ENCODE peak calls at places on chromosome 2, in four cellular contexts. C, Y, Q and N are unnamed samples.

GRCh38 chr2:20966061-20966460 is 77.8 kb downstream of the APOB start:
- DNase-seq in C (no peak), Y (no peak), Q (no peak), N (no peak)

GRCh38 chr2:21039080-21039556 is 4.8 kb downstream of the APOB start:
- DNase-seq in C (no peak), Y (no peak), Q (no peak), N (no peak)

GRCh38 chr2:154449951-154450658 is 248.4 kb upstream of the KCNJ3 start:
- DNase-seq in C (no peak), Y (no peak), Q (no peak), N (no peak)

GRCh38 chr2:45892236-45892701 is 240.8 kb downstream of the PRKCE start:
- DNase-seq in C (no peak), Y (no peak), Q (no peak), N (no peak)

GRCh38 chr2:240711296-240711695 is 19.6 kb downstream of the AQP12A start:
- DNase-seq in C (no peak), Y (no peak), Q (no peak), N (no peak)

GRCh38 chr2:98731709-98732349 is 897 bp upstream of the MGAT4A start:
- DNase-seq in C (no peak), Y (no peak), Q (no peak), N (no peak)

GRCh38 chr2:232480201-232481190 is 7.1 kb downstream of the ECEL1 start:
- DNase-seq in C (no peak), Y (no peak), Q (no peak), N (no peak)

GRCh38 chr2:161913865-161914264 is 160.2 kb downstream of the DPP4 start:
- DNase-seq in C (no peak), Y (no peak), Q (no peak), N (no peak)

GRCh38 chr2:3563521-3563976 is 5.4 kb upstream of the RNASEH1 start:
- DNase-seq in C (no peak), Y (no peak), Q (no peak), N (no peak)

GRCh38 chr2:112075490-112076260 is 20.6 kb downstream of the TMEM87B start:
- DNase-seq in C (no peak), Y (no peak), Q (no peak), N (no peak)

GRCh38 chr2:42791606-42792005 is 777 bp downstream of the HAAO start:
- DNase-seq in C (no peak), Y (no peak), Q (no peak), N (no peak)
- H3K27ac ChIP-seq in C (peak overlapping the region; percentile 83), Y (no peak overlapping the region), Q (no peak overlapping the region), N (no peak overlapping the region)

GRCh38 chr2:25109822-25110221 is 58.6 kb downstream of the POMC start:
- DNase-seq in C (no peak), Y (no peak), Q (no peak), N (no peak)

GRCh38 chr2:25103287-25103871 is 61.5 kb downstream of the EFR3B start:
- DNase-seq in C (no peak), Y (no peak), Q (no peak), N (no peak)

GRCh38 chr2:25098558-25099486 is 56.9 kb downstream of the EFR3B start:
- DNase-seq in C (no peak), Y (no peak), Q (peak; percentile 28), N (no peak)

GRCh38 chr2:25104741-25105140 is 62.9 kb downstream of the EFR3B start:
- DNase-seq in C (no peak), Y (no peak), Q (no peak), N (no peak)
- H3K27ac ChIP-seq in C (no peak overlapping the region), Y (no peak overlapping the region), Q (no peak overlapping the region), N (no peak overlapping the region)

GRCh38 chr2:27736031-27736889 is 35.3 kb upstream of the MRPL33 start:
- DNase-seq in C (no peak), Y (no peak), Q (no peak), N (no peak)
- H3K27ac ChIP-seq in C (peak overlapping the region; percentile 85), Y (no peak overlapping the region), Q (peak overlapping the region; percentile 88), N (peak overlapping the region; percentile 58)

GRCh38 chr2:25308599-25308998 is 33.1 kb downstream of the DNMT3A start:
- DNase-seq in C (no peak), Y (no peak), Q (no peak), N (no peak)

GRCh38 chr2:25307949-25308557 is 33.7 kb downstream of the DNMT3A start:
- DNase-seq in C (no peak), Y (no peak), Q (no peak), N (peak; percentile 38)

GRCh38 chr2:25305197-25305596 is 36.5 kb downstream of the DNMT3A start:
- DNase-seq in C (no peak), Y (no peak), Q (no peak), N (no peak)

GRCh38 chr2:25305809-25306208 is 35.9 kb downstream of the DNMT3A start:
- DNase-seq in C (no peak), Y (no peak), Q (no peak), N (peak; percentile 26)

DNA sequence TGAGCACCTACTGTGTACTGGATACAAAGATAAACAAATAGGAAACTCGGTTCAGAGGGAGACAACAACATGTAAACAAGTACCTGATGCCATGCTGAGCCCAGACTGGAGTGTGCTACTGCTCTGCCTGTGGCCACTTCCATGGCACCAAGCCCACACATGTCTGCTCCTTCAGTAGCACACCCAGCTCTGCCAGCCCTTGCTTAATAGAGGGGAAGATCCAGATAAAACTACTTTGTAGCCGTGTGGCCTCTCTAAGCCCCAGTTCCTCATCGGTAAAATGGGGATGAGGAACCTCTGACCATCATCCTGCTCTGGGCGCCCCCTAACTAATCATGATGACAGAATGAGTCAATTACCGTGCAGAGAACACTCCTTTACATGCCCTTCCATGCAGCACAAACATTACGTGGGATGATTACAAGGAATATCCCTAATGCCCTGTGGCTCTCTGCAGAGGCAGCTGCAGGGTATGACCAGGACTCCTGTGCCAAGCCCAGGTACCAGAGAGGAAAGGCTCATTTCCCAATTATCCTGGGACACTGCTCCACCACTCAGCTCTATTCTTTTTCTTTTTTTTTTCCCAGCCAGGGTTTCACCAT is 34.9 kb downstream of the DNMT3A start:
- DNase-seq in C (no peak), Y (no peak), Q (no peak), N (no peak)
- H3K27ac ChIP-seq in C (no peak overlapping the region), Y (no peak overlapping the region), Q (no peak overlapping the region), N (peak overlapping the region; percentile 55)

GRCh38 chr2:33275689-33276444 is 200.6 kb upstream of the RASGRP3 start:
- DNase-seq in C (no peak), Y (peak; percentile 51), Q (peak; percentile 25), N (no peak)
- H3K27ac ChIP-seq in C (no peak overlapping the region), Y (peak overlapping the region; percentile 35), Q (no peak overlapping the region), N (no peak overlapping the region)

GRCh38 chr2:217248312-217248935 is 388.6 kb upstream of the TNP1 start:
- DNase-seq in C (peak; percentile 70), Y (no peak), Q (peak; percentile 72), N (peak; percentile 31)
- H3K27ac ChIP-seq in C (peak overlapping the region; percentile 50), Y (no peak overlapping the region), Q (peak overlapping the region; percentile 5), N (peak overlapping the region; percentile 72)

GRCh38 chr2:64173156-64174135 is 29.2 kb upstream of the PELI1 start:
- DNase-seq in C (no peak), Y (no peak), Q (no peak), N (no peak)
- H3K27ac ChIP-seq in C (no peak overlapping the region), Y (no peak overlapping the region), Q (no peak overlapping the region), N (no peak overlapping the region)

GRCh38 chr2:197261808-197262226 is 48.8 kb downstream of the ANKRD44 start:
- DNase-seq in C (no peak), Y (no peak), Q (no peak), N (no peak)
- H3K27ac ChIP-seq in C (peak overlapping the region; percentile 55), Y (no peak overlapping the region), Q (no peak overlapping the region), N (no peak overlapping the region)

GRCh38 chr2:96506907-96507240 is 1.7 kb upstream of the NEURL3 start:
- DNase-seq in C (no peak), Y (no peak), Q (no peak), N (no peak)

GRCh38 chr2:96505231-96505889 is at the start of gene NEURL3:
- DNase-seq in C (no peak), Y (no peak), Q (no peak), N (no peak)

GRCh38 chr2:96507957-96508520 is 2.9 kb upstream of the NEURL3 start:
- DNase-seq in C (peak; percentile 55), Y (peak; percentile 89), Q (peak; percentile 83), N (peak; percentile 58)

GRCh38 chr2:96508521-96509113 is 3.5 kb upstream of the NEURL3 start:
- DNase-seq in C (no peak), Y (no peak), Q (no peak), N (no peak)

GRCh38 chr2:96506016-96506906 is 1.1 kb upstream of the NEURL3 start:
- DNase-seq in C (no peak), Y (no peak), Q (no peak), N (no peak)
- H3K27ac ChIP-seq in C (no peak overlapping the region), Y (no peak overlapping the region), Q (no peak overlapping the region), N (no peak overlapping the region)